ENCODE peak calls at places on chromosomes 1 and 21, in eight cellular contexts. P is G401; S is activated T-helper 1 cell treated with anti-CD3 and anti-CD28 coated beads, Interleukin-2, amount 50 U/mL, for 16 hours; V is SW480; B is stimulated activated CD8-positive, alpha-beta memory T cell treated with anti-CD3 and anti-CD28 coated beads, Interleukin-2, amount 100 ng/mL, for 1 hour; C is stimulated activated CD4-positive, alpha-beta T cell treated with anti-CD3 and anti-CD28 coated beads, Interleukin-12 subunit alpha, Interleukin-12 subunit beta, amount 100 ng/mL, for 24 hours; R is ELF-1; K is NCI-H1694. L is an unnamed sample.

GRCh38 chr1:201310986-201311355 is 27.7 kb downstream of the PKP1 start:
- DNase-seq in R (no peak), S (no peak), B (no peak), V (peak; percentile 80), P (peak; percentile 4), C (no peak), K (peak; percentile 97), L (peak; percentile 24)

GRCh38 chr1:118588566-118588965 is 399.6 kb downstream of the TBX15 start:
- DNase-seq in S (no peak), P (no peak), C (no peak), K (no peak), V (no peak), R (peak; percentile 49), B (no peak), L (peak; percentile 25)

GRCh38 chr1:191405417-191405816 is 752.8 kb upstream of the RGS18 start:
- DNase-seq in V (no peak), R (no peak), S (no peak), K (no peak), P (no peak), B (no peak), C (no peak), L (no peak)

GRCh38 chr21:43467785-43468184 is 40.9 kb upstream of the SIK1 start:
- DNase-seq in R (no peak), V (no peak), K (no peak), C (no peak), S (no peak), B (no peak), P (no peak), L (no peak)

GRCh38 chr1:211736351-211736915 is 61.0 kb upstream of the NEK2 start:
- DNase-seq in B (no peak), S (no peak), V (no peak), K (no peak), C (no peak), R (no peak), P (peak; percentile 75), L (peak; percentile 54)

GRCh38 chr1:155091071-155092051 is 12.7 kb downstream of the EFNA3 start:
- DNase-seq in R (peak; percentile 95), S (peak; percentile 73), P (peak; percentile 73), K (peak; percentile 94), B (peak; percentile 60), C (peak; percentile 80), V (peak; percentile 57), L (peak; percentile 84)

GRCh38 chr1:235073331-235073967 is 55.2 kb downstream of the TOMM20 start:
- DNase-seq in B (no peak), V (peak; percentile 78), S (no peak), C (no peak), K (no peak), P (no peak), R (no peak), L (peak; percentile 70)

GRCh38 chr1:198780376-198780775 is 141.5 kb downstream of the PTPRC start:
- DNase-seq in V (no peak), P (no peak), B (no peak), R (no peak), S (no peak), C (no peak), K (no peak), L (no peak)

GRCh38 chr1:214372092-214372491 is 91.1 kb downstream of the SMYD2 start:
- DNase-seq in S (no peak), K (no peak), P (no peak), C (no peak), V (no peak), R (no peak), B (no peak), L (no peak)

GRCh38 chr1:27275686-27276085 is 41.3 kb downstream of the WDTC1 start:
- DNase-seq in V (no peak), P (no peak), S (no peak), K (no peak), C (no peak), R (no peak), B (no peak), L (no peak)

GRCh38 chr1:25369241-25369640 is 31.1 kb downstream of the TMEM50A start:
- DNase-seq in B (no peak), S (no peak), C (no peak), R (peak; percentile 48), V (no peak), P (no peak), K (no peak), L (no peak)

GRCh38 chr1:3944621-3944914 is 44.5 kb upstream of the C1orf174 start:
- DNase-seq in P (no peak), S (no peak), C (no peak), R (no peak), K (no peak), B (no peak), V (no peak), L (no peak)

GRCh38 chr1:111615874-111616715 is 3.5 kb upstream of the RAP1A start:
- DNase-seq in P (no peak), R (no peak), K (no peak), V (no peak), C (no peak), S (no peak), B (no peak), L (no peak)

GRCh38 chr21:45284456-45284741 is 3.3 kb downstream of the POFUT2 start:
- DNase-seq in K (no peak), R (no peak), C (no peak), B (no peak), P (no peak), V (no peak), S (no peak), L (no peak)

GRCh38 chr1:8182034-8182761 is 135.7 kb upstream of the SLC45A1 start:
- DNase-seq in K (no peak), B (no peak), P (no peak), C (no peak), S (no peak), V (peak; percentile 97), R (no peak), L (peak; percentile 77)

GRCh38 chr1:53376742-53377437 is 49.0 kb upstream of the LRP8 start:
- DNase-seq in K (no peak), S (no peak), P (no peak), R (no peak), C (no peak), B (no peak), V (no peak), L (no peak)

GRCh38 chr21:46550511-46550941 is 54.4 kb downstream of the S100B start:
- DNase-seq in R (no peak), B (no peak), C (no peak), V (no peak), S (peak; percentile 19), K (no peak), P (no peak), L (no peak)

GRCh38 chr21:32599146-32599925 is 12.8 kb downstream of the CFAP298 start:
- DNase-seq in K (no peak), V (peak; percentile 91), S (no peak), P (no peak), B (no peak), C (no peak), R (no peak), L (no peak)

GRCh38 chr1:71014110-71014509 is 33.5 kb downstream of the PTGER3 start:
- DNase-seq in P (no peak), R (no peak), C (no peak), B (no peak), S (no peak), V (peak; percentile 19), K (no peak), L (no peak)

GRCh38 chr1:24108334-24109165 is 3.4 kb downstream of the MYOM3 start:
- DNase-seq in B (no peak), V (peak; percentile 81), K (no peak), C (no peak), R (no peak), P (no peak), S (no peak), L (peak; percentile 21)

GRCh38 chr1:160624464-160624863 is 22.4 kb downstream of the SLAMF1 start:
- DNase-seq in R (no peak), S (no peak), B (no peak), C (no peak), K (no peak), V (no peak), P (no peak), L (no peak)

GRCh38 chr1:207890136-207890738 is 20.7 kb downstream of the CD34 start:
- DNase-seq in S (no peak), C (no peak), K (no peak), B (no peak), P (no peak), R (peak; percentile 42), V (no peak), L (no peak)

GRCh38 chr1:182617075-182617429 is 12.9 kb upstream of the RGS16 start:
- DNase-seq in K (no peak), R (no peak), V (peak; percentile 22), B (no peak), C (no peak), S (no peak), P (no peak), L (peak; percentile 59)